ENCODE peak calls at places on chromosome 11, in four cellular contexts. One of them, this sample, is unnamed.

GRCh38 chr11:70769521-70769920 is 371.2 kb downstream of the CTTN start:
- DNase-seq in neuronal stem cell: no peak
- DNase-seq in lower lobe of right lung: no peak
- DNase-seq in sigmoid colon: no peak
- DNase-seq in this sample: no peak

GRCh38 chr11:134637091-134638015 is 225.3 kb upstream of the B3GAT1 start:
- DNase-seq in neuronal stem cell: no peak
- DNase-seq in lower lobe of right lung: no peak
- DNase-seq in sigmoid colon: no peak
- DNase-seq in this sample: no peak

GRCh38 chr11:77101043-77101537 is 1.6 kb upstream of the OMP start:
- DNase-seq in neuronal stem cell: no peak
- DNase-seq in lower lobe of right lung: peak; percentile 5
- DNase-seq in sigmoid colon: no peak
- DNase-seq in this sample: no peak

GRCh38 chr11:94851864-94852581 is 83.9 kb downstream of the AMOTL1 start:
- DNase-seq in neuronal stem cell: no peak
- DNase-seq in lower lobe of right lung: no peak
- DNase-seq in sigmoid colon: no peak
- DNase-seq in this sample: no peak

GRCh38 chr11:47451990-47452389 is 3.1 kb upstream of the RAPSN start:
- DNase-seq in neuronal stem cell: no peak
- DNase-seq in lower lobe of right lung: peak; percentile 2
- DNase-seq in sigmoid colon: no peak
- DNase-seq in this sample: no peak

GRCh38 chr11:123085497-123085896 is 23.6 kb upstream of the HSPA8 start:
- DNase-seq in neuronal stem cell: no peak
- DNase-seq in lower lobe of right lung: no peak
- DNase-seq in sigmoid colon: no peak
- DNase-seq in this sample: no peak

GRCh38 chr11:15148181-15148580 is 33.5 kb downstream of the INSC start:
- DNase-seq in neuronal stem cell: no peak
- DNase-seq in lower lobe of right lung: no peak
- DNase-seq in sigmoid colon: no peak
- DNase-seq in this sample: no peak

GRCh38 chr11:69636512-69636866 is 4.5 kb upstream of the CCND1 start:
- DNase-seq in neuronal stem cell: peak; percentile 76
- DNase-seq in lower lobe of right lung: peak; percentile 80
- DNase-seq in sigmoid colon: peak; percentile 82
- DNase-seq in this sample: no peak

GRCh38 chr11:111798279-111798678 is 32.1 kb upstream of the PPP2R1B start:
- DNase-seq in neuronal stem cell: no peak
- DNase-seq in lower lobe of right lung: no peak
- DNase-seq in sigmoid colon: no peak
- DNase-seq in this sample: no peak

GRCh38 chr11:134033696-134034491 is 35.0 kb upstream of the JAM3 start:
- DNase-seq in neuronal stem cell: peak; percentile 72
- DNase-seq in lower lobe of right lung: peak; percentile 76
- DNase-seq in sigmoid colon: peak; percentile 95
- DNase-seq in this sample: peak; percentile 93

GRCh38 chr11:101862410-101863233 is 52.2 kb upstream of the CEP126 start:
- DNase-seq in neuronal stem cell: peak; percentile 12
- DNase-seq in lower lobe of right lung: no peak
- DNase-seq in sigmoid colon: no peak
- DNase-seq in this sample: no peak

GRCh38 chr11:72629266-72629665 is 45.0 kb downstream of the PDE2A start:
- DNase-seq in neuronal stem cell: no peak
- DNase-seq in lower lobe of right lung: no peak
- DNase-seq in sigmoid colon: peak; percentile 97
- DNase-seq in this sample: no peak

GRCh38 chr11:10930224-10930960 is 72.5 kb upstream of the ZBED5 start:
- DNase-seq in neuronal stem cell: no peak
- DNase-seq in lower lobe of right lung: no peak
- DNase-seq in sigmoid colon: no peak
- DNase-seq in this sample: no peak

GRCh38 chr11:64291746-64292457 is 800 bp downstream of the KCNK4 start:
- DNase-seq in neuronal stem cell: no peak
- DNase-seq in lower lobe of right lung: no peak
- DNase-seq in sigmoid colon: no peak
- DNase-seq in this sample: no peak

GRCh38 chr11:17593466-17594245 is 46.6 kb downstream of the OTOG start:
- DNase-seq in neuronal stem cell: no peak
- DNase-seq in lower lobe of right lung: no peak
- DNase-seq in sigmoid colon: peak; percentile 47
- DNase-seq in this sample: no peak

GRCh38 chr11:35862666-35863065 is 81.2 kb upstream of the LDLRAD3 start:
- DNase-seq in neuronal stem cell: no peak
- DNase-seq in lower lobe of right lung: no peak
- DNase-seq in sigmoid colon: no peak
- DNase-seq in this sample: no peak

GRCh38 chr11:61486779-61487178 is 21.8 kb upstream of the LRRC10B start:
- DNase-seq in neuronal stem cell: no peak
- DNase-seq in lower lobe of right lung: no peak
- DNase-seq in sigmoid colon: no peak
- DNase-seq in this sample: no peak

GRCh38 chr11:118913411-118914125 is 12.2 kb downstream of the BCL9L start:
- DNase-seq in neuronal stem cell: no peak
- DNase-seq in lower lobe of right lung: peak; percentile 52
- DNase-seq in sigmoid colon: no peak
- DNase-seq in this sample: no peak

GRCh38 chr11:106471273-106471672 is 393.8 kb downstream of the AASDHPPT start:
- DNase-seq in neuronal stem cell: no peak
- DNase-seq in lower lobe of right lung: no peak
- DNase-seq in sigmoid colon: no peak
- DNase-seq in this sample: no peak

GRCh38 chr11:45757672-45758071 is 47.3 kb upstream of the SLC35C1 start:
- DNase-seq in neuronal stem cell: no peak
- DNase-seq in lower lobe of right lung: no peak
- DNase-seq in sigmoid colon: no peak
- DNase-seq in this sample: no peak

GRCh38 chr11:47917643-47918369 is 62.6 kb upstream of the PTPRJ start:
- DNase-seq in neuronal stem cell: no peak
- DNase-seq in lower lobe of right lung: peak; percentile 92
- DNase-seq in sigmoid colon: peak; percentile 96
- DNase-seq in this sample: peak; percentile 94

DNA sequence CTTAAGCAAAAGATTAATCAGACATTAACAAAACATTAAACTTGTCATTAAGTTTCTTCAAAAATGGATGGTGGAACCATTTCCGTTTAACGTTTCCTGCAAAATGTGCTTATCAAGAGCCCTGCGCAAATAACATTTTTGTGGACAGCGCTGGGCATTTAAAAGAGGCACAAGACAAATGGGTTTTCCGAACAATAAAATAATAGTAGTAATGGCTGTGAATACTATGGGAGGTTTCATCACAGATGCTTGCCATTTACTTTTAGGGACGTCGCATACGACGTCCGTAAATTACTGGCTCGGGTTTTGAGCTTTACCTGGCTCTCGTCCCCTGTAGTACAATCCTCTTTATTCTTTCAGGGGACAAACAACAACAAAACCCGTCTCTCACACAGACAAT is 1.0 kb downstream of the NPAT start:
- DNase-seq in neuronal stem cell: no peak
- DNase-seq in lower lobe of right lung: no peak
- DNase-seq in sigmoid colon: no peak
- DNase-seq in this sample: no peak
- H3K27ac ChIP-seq in neuronal stem cell: no peak overlapping the region
- H3K27ac ChIP-seq in lower lobe of right lung: peak overlapping the region; percentile 96
- H3K27ac ChIP-seq in sigmoid colon: peak overlapping the region; percentile 95
- H3K27ac ChIP-seq in this sample: peak overlapping the region; percentile 92

GRCh38 chr11:121459413-121460041 is 6.8 kb upstream of the SORL1-AS1 start:
- DNase-seq in neuronal stem cell: no peak
- DNase-seq in lower lobe of right lung: no peak
- DNase-seq in sigmoid colon: no peak
- DNase-seq in this sample: no peak
- H3K4me3 ChIP-seq in neuronal stem cell: no peak overlapping the region
- H3K4me3 ChIP-seq in lower lobe of right lung: no peak overlapping the region
- H3K4me3 ChIP-seq in sigmoid colon: no peak overlapping the region
- H3K4me3 ChIP-seq in this sample: no peak overlapping the region

GRCh38 chr11:82999232-82999631 is 72.5 kb downstream of the RAB30 start:
- DNase-seq in neuronal stem cell: no peak
- DNase-seq in lower lobe of right lung: no peak
- DNase-seq in sigmoid colon: no peak
- DNase-seq in this sample: no peak

GRCh38 chr11:82996966-82997606 is 74.6 kb downstream of the RAB30 start:
- DNase-seq in neuronal stem cell: no peak
- DNase-seq in lower lobe of right lung: no peak
- DNase-seq in sigmoid colon: no peak
- DNase-seq in this sample: no peak

GRCh38 chr11:83000381-83000780 is 71.3 kb downstream of the RAB30 start:
- DNase-seq in neuronal stem cell: no peak
- DNase-seq in lower lobe of right lung: no peak
- DNase-seq in sigmoid colon: no peak
- DNase-seq in this sample: no peak

GRCh38 chr11:82995754-82996398 is 75.8 kb downstream of the RAB30 start:
- DNase-seq in neuronal stem cell: no peak
- DNase-seq in lower lobe of right lung: no peak
- DNase-seq in sigmoid colon: no peak
- DNase-seq in this sample: no peak

GRCh38 chr11:82998697-82999096 is 73.0 kb downstream of the RAB30 start:
- DNase-seq in neuronal stem cell: no peak
- DNase-seq in lower lobe of right lung: no peak
- DNase-seq in sigmoid colon: no peak
- DNase-seq in this sample: no peak
- H3K4me1 ChIP-seq in neuronal stem cell: no peaks in the 10 kb centered on the region
- H3K4me1 ChIP-seq in lower lobe of right lung: peaks cover 10% of the 10 kb centered on the region
- H3K4me1 ChIP-seq in sigmoid colon: peaks cover 55% of the 10 kb centered on the region
- H3K4me1 ChIP-seq in this sample: peaks cover 4% of the 10 kb centered on the region

GRCh38 chr11:66124564-66124963 is 54.5 kb downstream of the PACS1 start:
- DNase-seq in neuronal stem cell: no peak
- DNase-seq in lower lobe of right lung: no peak
- DNase-seq in sigmoid colon: no peak
- DNase-seq in this sample: no peak
- H3K27ac ChIP-seq in neuronal stem cell: no peak overlapping the region
- H3K27ac ChIP-seq in lower lobe of right lung: no peak overlapping the region
- H3K27ac ChIP-seq in sigmoid colon: no peak overlapping the region
- H3K27ac ChIP-seq in this sample: no peak overlapping the region

DNA sequence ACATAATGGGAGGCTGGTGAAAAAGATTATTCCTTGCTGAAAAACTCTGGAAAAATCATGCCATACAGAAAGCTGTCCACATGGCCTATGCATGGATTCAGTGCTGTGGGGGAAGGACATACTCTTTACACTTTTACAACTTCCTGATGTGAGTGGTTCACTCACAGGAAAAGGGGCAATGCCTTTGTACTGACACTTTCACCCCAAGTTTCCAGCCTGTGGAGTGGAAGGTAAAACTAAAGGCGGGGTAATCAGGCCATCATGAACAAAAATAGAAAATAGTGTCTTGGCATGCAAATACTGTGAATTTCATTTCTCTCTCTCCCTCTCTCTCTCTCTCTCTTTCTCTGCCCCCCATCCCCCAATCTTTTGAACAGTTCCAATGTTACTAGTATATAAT is 281.8 kb downstream of the ETS1 start:
- DNase-seq in neuronal stem cell: no peak
- DNase-seq in lower lobe of right lung: no peak
- DNase-seq in sigmoid colon: no peak
- DNase-seq in this sample: no peak
- H3K4me3 ChIP-seq in neuronal stem cell: no peak overlapping the region
- H3K4me3 ChIP-seq in lower lobe of right lung: no peak overlapping the region
- H3K4me3 ChIP-seq in sigmoid colon: no peak overlapping the region
- H3K4me3 ChIP-seq in this sample: no peak overlapping the region

DNA sequence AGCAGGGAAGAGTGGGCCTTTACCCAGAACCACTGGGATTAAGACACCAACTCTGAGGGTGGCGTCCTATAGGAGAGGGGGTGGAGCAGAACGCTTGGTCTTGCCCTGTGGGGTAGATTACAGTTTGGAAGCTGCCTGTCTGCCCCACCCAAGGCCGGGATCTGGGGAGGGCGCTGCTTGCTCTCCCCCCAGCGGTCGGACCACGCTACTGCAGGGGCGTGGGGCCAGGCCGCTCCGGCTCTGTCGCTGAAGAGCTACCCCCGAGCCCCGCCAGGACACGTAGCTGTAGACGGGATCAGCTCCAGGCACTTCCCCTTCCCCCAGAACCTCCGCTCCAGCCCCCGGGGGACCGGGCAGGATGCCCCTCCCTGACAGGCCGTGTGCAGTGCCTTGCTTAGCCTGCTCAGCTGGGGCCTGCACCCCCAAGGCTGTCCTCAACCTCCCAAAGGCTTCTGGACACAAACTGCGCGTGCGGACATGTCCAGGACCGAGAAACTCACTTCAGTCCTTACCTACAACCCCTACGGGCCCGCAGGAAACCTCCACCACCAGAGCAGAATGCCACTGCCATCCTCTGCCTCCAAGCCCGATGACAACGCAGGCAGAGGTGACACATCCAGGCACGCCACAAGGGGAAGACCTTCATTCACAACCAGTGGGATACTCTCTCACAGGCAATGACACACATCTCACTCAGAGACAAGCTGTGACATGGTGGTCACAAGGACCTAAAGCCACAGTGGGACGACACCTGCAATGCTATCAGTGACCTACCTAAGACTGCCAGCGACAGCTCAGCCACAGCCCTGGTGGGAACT is 3.6 kb downstream of the AHNAK start:
- DNase-seq in neuronal stem cell: peak; percentile 76
- DNase-seq in lower lobe of right lung: peak; percentile 85
- DNase-seq in sigmoid colon: peak; percentile 94
- DNase-seq in this sample: peak; percentile 47
- H3K4me1 ChIP-seq in neuronal stem cell: peaks cover 39% of the 10 kb centered on the region
- H3K4me1 ChIP-seq in lower lobe of right lung: peaks cover 78% of the 10 kb centered on the region
- H3K4me1 ChIP-seq in sigmoid colon: peaks cover 54% of the 10 kb centered on the region
- H3K4me1 ChIP-seq in this sample: peaks cover 52% of the 10 kb centered on the region